ENCODE peak calls at places on chromosomes 1 and 21, in seven cellular contexts. Y is HCT116, S is A549, R is IMR-90, A is K562, P is H1, D is GM12878. J is an unnamed sample.

GRCh38 chr1:26164036-26164927 is 4.5 kb downstream of the C1orf232 start:
- DNase-seq in Y (no peak), S (peak), R (no peak), A (peak), P (no peak), D (no peak), J (no peak)

GRCh38 chr1:30900931-30901560 is 7.5 kb downstream of the SDC3 start:
- DNase-seq in Y (no peak), S (no peak), R (no peak), A (no peak), P (no peak), D (no peak), J (no peak)

GRCh38 chr1:153578936-153579335 is 13.3 kb upstream of the S100A2 start:
- DNase-seq in Y (no peak), S (no peak), R (no peak), A (no peak), P (no peak), D (no peak), J (no peak)

GRCh38 chr1:15308621-15309027 is 61.6 kb downstream of the FHAD1 start:
- DNase-seq in Y (no peak), S (no peak), R (no peak), A (no peak), P (no peak), D (no peak), J (no peak)

GRCh38 chr1:205296154-205296553 is 25.4 kb downstream of the NUAK2 start:
- DNase-seq in Y (no peak), S (no peak), R (no peak), A (no peak), P (no peak), D (no peak), J (no peak)

GRCh38 chr1:175234639-175235038 is 42.1 kb upstream of the KIAA0040 start:
- DNase-seq in Y (no peak), S (no peak), R (no peak), A (no peak), P (no peak), D (no peak), J (no peak)

GRCh38 chr1:47579809-47580208 is 142.0 kb downstream of the FOXD2 start:
- DNase-seq in Y (no peak), S (no peak), R (no peak), A (no peak), P (no peak), D (no peak), J (no peak)

GRCh38 chr1:192967211-192967877 is 91.8 kb downstream of the UCHL5 start:
- DNase-seq in Y (no peak), S (no peak), R (no peak), A (peak), P (no peak), D (no peak), J (no peak)

GRCh38 chr21:26555554-26555953 is 17.5 kb downstream of the CYYR1 start:
- DNase-seq in Y (no peak), S (no peak), R (no peak), A (no peak), P (no peak), D (no peak), J (no peak)

GRCh38 chr1:109535971-109536491 is 3.6 kb upstream of the GPR61 start:
- DNase-seq in Y (no peak), S (no peak), R (no peak), A (no peak), P (no peak), D (no peak), J (no peak)

GRCh38 chr21:46549650-46550049 is 55.2 kb downstream of the S100B start:
- DNase-seq in Y (no peak), S (no peak), R (no peak), A (no peak), P (no peak), D (no peak), J (no peak)

GRCh38 chr1:7127322-7128050 is 342.2 kb downstream of the CAMTA1 start:
- DNase-seq in Y (no peak), S (no peak), R (no peak), A (no peak), P (no peak), D (no peak), J (no peak)

GRCh38 chr1:3453891-3454810 is at the start of gene ARHGEF16:
- DNase-seq in Y (peak), S (peak), R (peak), A (peak), P (peak), D (no peak), J (peak)

GRCh38 chr1:26278835-26279597 is 870 bp upstream of the SH3BGRL3 start:
- DNase-seq in Y (no peak), S (no peak), R (peak), A (peak), P (no peak), D (no peak), J (no peak)

GRCh38 chr21:44454747-44455523 is at the start of gene LRRC3:
- DNase-seq in Y (peak), S (peak), R (peak), A (peak), P (peak), D (peak), J (peak)
- TF ChIP-seq CEBPB in Y (no peak), S (no peak), R (no peak), A (no peak), P (no peak), D (no peak), J (no peak)

DNA sequence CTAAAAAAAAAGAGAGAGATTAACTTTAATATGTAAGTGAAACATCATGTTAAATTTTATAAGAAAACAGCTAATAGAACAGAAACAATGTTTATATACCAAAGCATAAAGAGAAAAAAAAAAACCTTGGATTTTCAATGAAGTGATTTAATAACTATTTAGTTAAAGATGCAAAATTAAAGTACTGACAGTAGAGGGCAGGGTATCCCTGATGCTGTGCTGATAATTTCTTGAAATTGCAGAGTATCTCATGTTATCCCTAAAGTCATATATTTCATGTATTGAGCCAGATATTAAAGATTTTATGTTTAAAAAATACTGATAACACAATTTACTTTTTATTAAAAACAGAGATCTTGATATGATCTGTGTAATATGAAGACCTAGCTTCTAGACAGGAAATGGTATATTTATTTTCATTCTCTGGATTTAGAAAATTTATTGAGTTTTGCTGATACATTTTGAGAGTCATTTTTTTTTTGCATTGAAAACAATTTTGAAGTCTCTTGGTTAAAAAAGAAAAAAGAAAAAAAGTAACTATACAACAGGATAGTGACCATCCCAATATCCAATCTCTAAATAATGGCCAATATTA is 273.2 kb downstream of the USP25 start:
- DNase-seq in Y (no peak), S (no peak), R (peak), A (no peak), P (no peak), D (no peak), J (no peak)
- TF ChIP-seq CEBPB in Y (no peak), S (no peak), R (no peak), A (no peak), P (no peak), D (no peak), J (no peak)

DNA sequence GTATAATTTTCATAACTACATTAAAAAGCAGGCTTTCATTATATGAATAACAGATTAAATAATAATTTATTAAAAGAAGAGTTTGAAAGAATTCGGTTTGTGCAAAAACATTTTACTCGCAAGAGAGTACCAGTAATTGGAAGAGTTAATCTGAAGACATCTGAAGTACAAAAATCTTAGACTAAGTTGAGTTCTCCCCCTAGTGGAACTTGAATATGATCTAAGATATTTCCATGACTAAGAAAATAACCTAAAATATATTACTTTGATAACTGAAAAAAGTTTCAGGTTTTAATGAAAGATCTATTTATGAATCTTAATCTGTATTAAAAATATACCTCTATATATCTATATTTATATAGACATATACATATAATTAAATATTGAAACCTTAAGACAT is 112.5 kb upstream of the GFI1 start:
- DNase-seq in Y (peak), S (peak), R (peak), A (peak), P (no peak), D (no peak), J (peak)
- TF ChIP-seq CEBPB in Y (no peak), S (no peak), R (no peak), A (no peak), P (no peak), D (no peak), J (no peak)

GRCh38 chr1:106876384-106876783 is 180.1 kb upstream of the PRMT6 start:
- DNase-seq in Y (no peak), S (no peak), R (no peak), A (no peak), P (no peak), D (no peak), J (no peak)
- TF ChIP-seq CEBPB in Y (no peak), S (no peak), R (no peak), A (no peak), P (no peak), D (no peak), J (no peak)

DNA sequence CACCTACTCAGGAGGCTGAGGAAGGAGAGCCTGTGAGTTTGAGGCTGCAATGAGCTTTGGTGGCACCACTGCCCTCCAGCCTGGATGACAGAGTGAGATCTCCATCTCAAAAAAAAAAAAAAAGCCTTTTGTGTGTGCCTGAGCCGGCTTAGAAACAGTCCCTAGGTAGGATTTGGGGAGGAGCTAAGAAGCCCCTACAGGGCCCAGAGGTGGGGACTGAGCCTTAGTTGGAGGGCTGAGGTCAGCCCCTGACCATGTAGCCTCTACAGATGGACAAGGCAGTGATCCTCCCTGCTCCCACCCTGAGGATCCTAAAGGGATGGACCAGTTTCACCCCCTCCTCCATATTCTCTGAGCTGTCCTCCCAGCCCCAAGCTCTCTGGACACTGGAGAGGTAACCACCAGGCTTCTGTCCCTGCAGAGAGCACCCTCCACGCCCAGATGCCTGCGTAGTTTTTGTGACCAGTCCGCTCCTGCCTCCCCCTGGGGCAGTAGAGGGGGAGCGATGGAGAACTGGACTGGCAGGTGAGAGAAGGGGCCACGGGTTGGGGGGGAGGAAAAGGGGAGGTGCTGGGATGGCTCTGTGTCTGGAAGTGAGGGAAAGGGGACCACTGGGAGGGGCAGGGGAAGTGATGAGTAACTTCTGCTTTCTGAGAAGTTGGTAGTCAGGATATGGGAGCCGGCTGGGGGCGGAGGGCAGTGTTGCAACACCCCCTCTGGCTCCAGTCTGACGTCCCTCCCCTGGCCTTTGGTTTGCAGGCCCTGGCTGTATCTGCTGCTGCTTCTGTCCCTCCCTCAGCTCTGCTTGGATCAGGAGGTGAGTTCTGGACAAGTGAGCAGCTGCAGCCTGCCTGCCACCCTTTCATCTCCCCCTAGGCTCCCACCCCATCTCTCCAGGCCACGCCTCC is 2.8 kb downstream of the ADAMTSL4 start:
- DNase-seq in Y (no peak), S (no peak), R (peak), A (peak), P (no peak), D (no peak), J (peak)
- TF ChIP-seq CEBPB in Y (no peak), S (peak), R (peak), A (peak), P (peak), D (no peak), J (peak)

DNA sequence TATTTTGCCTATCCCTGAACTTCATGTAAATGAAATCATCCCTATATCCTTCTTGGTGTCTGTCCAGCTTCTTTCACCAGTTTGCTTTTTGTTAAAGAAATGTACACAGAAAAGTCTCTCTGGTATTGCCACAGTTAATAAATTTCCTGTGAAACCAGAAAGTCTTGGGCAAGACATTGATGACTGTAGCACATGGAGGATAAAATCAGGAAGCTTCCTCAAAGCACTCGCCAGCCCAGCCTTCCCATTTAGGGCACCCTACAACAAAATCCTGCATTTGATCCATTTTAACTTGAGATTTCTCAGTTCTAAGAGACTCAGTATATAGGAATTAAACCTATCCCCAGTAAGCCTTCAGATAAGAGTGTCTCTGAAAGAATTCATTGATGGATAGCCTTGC is 153.3 kb downstream of the GRIK1 start:
- DNase-seq in Y (no peak), S (no peak), R (no peak), A (no peak), P (no peak), D (no peak), J (no peak)
- TF ChIP-seq CEBPB in Y (no peak), S (no peak), R (no peak), A (no peak), P (no peak), D (no peak), J (no peak)